ENCODE peak calls at places on chromosomes 2 and 18, in ten cellular contexts. M is tibial nerve; O is substantia nigra; K is A549; X is effector memory CD4-positive, alpha-beta T cell; V is heart right ventricle; B is neural progenitor cell; Z is lung; S is suprapubic skin; Y is GM23248. A is an unnamed sample.

GRCh38 chr2:172226244-172227061 is 123.8 kb upstream of the DLX2 start:
- DNase-seq in Y (no peak), O (no peak), X (no peak), M (no peak), Z (no peak), S (no peak), K (no peak), V (no peak), B (no peak), A (no peak)

GRCh38 chr2:197152451-197153228 is 157.9 kb downstream of the ANKRD44 start:
- DNase-seq in M (no peak), S (no peak), Z (no peak), O (peak), V (no peak), X (no peak), B (no peak), Y (peak), K (no peak), A (no peak)

GRCh38 chr2:12817870-12818269 is 101.1 kb downstream of the TRIB2 start:
- DNase-seq in B (no peak), K (no peak), Y (peak), O (no peak), X (no peak), V (no peak), M (no peak), Z (no peak), S (no peak), A (no peak)

GRCh38 chr2:29628882-29629281 is 292.5 kb downstream of the ALK start:
- DNase-seq in V (peak), Y (no peak), S (no peak), Z (no peak), B (no peak), X (no peak), M (no peak), K (no peak), O (no peak), A (no peak)

GRCh38 chr2:26946841-26947784 is 23.3 kb upstream of the MAPRE3 start:
- DNase-seq in Y (peak), M (peak), X (no peak), S (no peak), Z (peak), B (no peak), K (no peak), O (peak), V (peak), A (no peak)

GRCh38 chr2:11140492-11140891 is 14.8 kb upstream of the SLC66A3 start:
- DNase-seq in Z (no peak), V (no peak), K (no peak), S (no peak), M (no peak), B (no peak), X (no peak), Y (peak), O (no peak), A (no peak)

GRCh38 chr2:149483004-149483605 is 104.5 kb downstream of the MMADHC start:
- DNase-seq in O (no peak), X (no peak), M (no peak), S (no peak), Y (peak), Z (no peak), V (no peak), B (no peak), K (no peak), A (no peak)

GRCh38 chr2:45962522-45962921 is 311.0 kb downstream of the PRKCE start:
- DNase-seq in X (no peak), V (peak), M (no peak), O (peak), S (no peak), Y (peak), K (no peak), Z (peak), B (no peak), A (no peak)

GRCh38 chr18:64539852-64540251 is 391.0 kb upstream of the LINC00305 start:
- DNase-seq in M (no peak), X (no peak), S (no peak), B (no peak), Z (no peak), V (no peak), K (no peak), Y (no peak), O (no peak), A (no peak)

GRCh38 chr2:289362-290089 is 1.6 kb upstream of the ALKAL2 start:
- DNase-seq in V (no peak), O (no peak), S (peak), X (no peak), B (peak), M (peak), Y (peak), Z (no peak), K (no peak), A (no peak)

GRCh38 chr2:149490296-149490695 is 97.3 kb downstream of the MMADHC start:
- DNase-seq in M (no peak), V (no peak), Z (no peak), B (no peak), O (peak), S (no peak), X (no peak), K (no peak), Y (peak), A (no peak)

GRCh38 chr2:240567872-240568677 is at the start of gene RNPEPL1:
- DNase-seq in Z (no peak), Y (peak), V (peak), K (no peak), S (peak), B (peak), O (peak), M (no peak), X (peak), A (no peak)

GRCh38 chr2:165283342-165283741 is 44.1 kb downstream of the SCN2A start:
- DNase-seq in V (no peak), M (no peak), K (no peak), Z (no peak), X (no peak), S (no peak), O (no peak), Y (no peak), B (no peak), A (no peak)

GRCh38 chr2:173715483-173715882 is 249.7 kb downstream of the SP3 start:
- DNase-seq in M (no peak), Y (no peak), B (no peak), X (no peak), S (no peak), K (no peak), O (no peak), Z (no peak), V (no peak), A (no peak)

GRCh38 chr2:143903172-143903856 is 616.6 kb downstream of the ZEB2 start:
- DNase-seq in K (no peak), O (peak), X (no peak), V (no peak), B (no peak), Y (no peak), S (no peak), Z (no peak), M (no peak), A (no peak)

GRCh38 chr2:9097871-9098270 is 94.4 kb upstream of the MBOAT2 start:
- DNase-seq in O (no peak), V (no peak), Z (no peak), S (no peak), M (no peak), X (no peak), Y (no peak), K (no peak), B (no peak), A (no peak)

DNA sequence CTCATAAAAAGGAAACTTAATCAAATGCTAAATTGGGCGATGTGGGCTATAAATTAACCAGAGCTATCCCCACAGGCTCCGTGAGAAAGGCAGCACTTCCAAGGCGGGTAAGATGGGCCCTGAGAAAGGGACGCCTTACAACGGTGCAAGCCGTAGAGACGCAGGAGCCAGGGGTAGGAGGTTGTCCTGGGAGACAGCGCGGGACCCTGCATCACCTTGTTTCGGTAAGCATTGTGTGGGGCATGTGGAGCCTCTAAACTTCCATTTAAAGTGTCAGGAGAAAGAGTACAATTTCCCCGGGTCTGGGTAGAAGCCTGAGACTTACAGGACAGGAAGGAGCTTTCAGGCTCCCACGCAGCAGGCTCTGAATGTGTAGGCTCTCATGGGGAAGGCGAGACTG is 1.2 kb upstream of the PER2 start:
- DNase-seq in X (no peak), O (no peak), M (no peak), K (no peak), Z (no peak), Y (no peak), B (peak), S (peak), V (no peak), A (no peak)
- H3K27ac ChIP-seq in X (no peak), O (peak), M (peak), K (peak), Z (peak), Y (no peak), B (no peak), S (peak), V (peak), A (no peak)

GRCh38 chr2:47173986-47174730 is 19.1 kb upstream of the STPG4 start:
- DNase-seq in Z (no peak), O (no peak), K (no peak), V (no peak), X (no peak), M (no peak), S (no peak), Y (peak), B (no peak), A (no peak)
- H3K27ac ChIP-seq in Z (peak), O (peak), K (peak), V (no peak), X (peak), M (peak), S (peak), Y (peak), B (no peak), A (no peak)

GRCh38 chr2:96537066-96537733 is 648 bp downstream of the ARID5A start:
- DNase-seq in O (peak), X (peak), M (peak), B (peak), V (peak), K (no peak), Y (peak), Z (peak), S (peak), A (no peak)

GRCh38 chr2:96537734-96538486 is 1.4 kb downstream of the ARID5A start:
- DNase-seq in O (no peak), Z (no peak), K (no peak), V (peak), M (no peak), S (no peak), B (peak), Y (peak), X (peak), A (no peak)

GRCh38 chr2:96540136-96540535 is 3.6 kb downstream of the ARID5A start:
- DNase-seq in S (no peak), V (no peak), M (no peak), K (no peak), Y (peak), O (no peak), X (no peak), Z (no peak), B (no peak), A (no peak)

GRCh38 chr2:96539215-96539920 is 2.8 kb downstream of the ARID5A start:
- DNase-seq in O (no peak), K (no peak), S (no peak), Y (no peak), Z (no peak), V (no peak), X (no peak), M (no peak), B (no peak), A (no peak)

DNA sequence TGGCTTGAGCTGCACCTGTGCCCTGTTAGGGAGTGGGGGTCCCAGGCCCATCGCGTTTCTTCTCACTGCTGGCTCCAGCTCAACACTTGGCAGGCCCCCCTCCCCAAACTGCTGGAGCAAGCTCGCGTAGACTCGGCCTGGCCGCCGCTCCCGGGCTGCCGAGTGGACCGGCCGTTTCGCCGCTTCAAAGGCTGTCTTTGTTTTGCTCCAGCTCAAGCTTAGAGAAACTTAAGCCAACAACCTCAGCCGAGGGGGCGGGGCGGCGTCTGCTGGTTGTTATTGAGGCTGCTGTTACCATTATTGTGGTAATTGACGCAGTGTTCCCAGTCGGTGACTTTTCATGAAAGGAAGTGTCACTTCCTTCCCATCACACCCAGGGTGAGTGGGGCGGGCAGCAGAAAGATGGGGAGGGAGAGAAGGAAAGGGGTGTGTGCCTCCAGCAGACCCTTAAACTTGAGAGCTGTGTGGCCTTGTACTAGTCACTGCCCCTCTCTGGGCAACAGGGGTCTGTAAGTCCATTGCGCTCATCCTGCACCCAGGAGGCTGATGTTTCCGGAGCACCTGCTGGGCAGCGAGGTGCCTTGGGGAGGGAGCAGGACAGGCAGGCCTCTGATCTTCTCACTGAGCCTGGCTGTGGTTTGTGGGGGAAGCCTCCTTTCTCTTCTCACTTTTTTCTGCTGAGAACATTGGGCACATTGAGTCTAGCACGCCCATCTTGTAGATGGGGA is 2.1 kb downstream of the ARID5A start:
- DNase-seq in V (peak), Z (peak), Y (peak), K (no peak), M (peak), B (peak), S (peak), X (peak), O (peak), A (no peak)
- H3K27ac ChIP-seq in V (no peak), Z (peak), Y (no peak), K (no peak), M (peak), B (no peak), S (peak), X (peak), O (peak), A (no peak)

GRCh38 chr2:111072220-111072871 is 48.4 kb upstream of the BCL2L11 start:
- DNase-seq in B (no peak), O (no peak), Z (no peak), X (no peak), M (no peak), K (no peak), V (no peak), Y (peak), S (no peak), A (no peak)

GRCh38 chr2:111068435-111069058 is 52.2 kb upstream of the BCL2L11 start:
- DNase-seq in S (no peak), V (no peak), B (no peak), M (no peak), X (no peak), Z (no peak), Y (no peak), K (no peak), O (no peak), A (peak)

GRCh38 chr2:111069722-111070121 is 51.0 kb upstream of the BCL2L11 start:
- DNase-seq in Z (no peak), M (no peak), X (no peak), K (no peak), O (no peak), B (no peak), Y (no peak), S (no peak), V (no peak), A (peak)

GRCh38 chr2:111066062-111066593 is 54.6 kb upstream of the BCL2L11 start:
- DNase-seq in K (no peak), B (no peak), Z (no peak), Y (no peak), M (no peak), O (no peak), V (no peak), S (no peak), X (no peak), A (no peak)

DNA sequence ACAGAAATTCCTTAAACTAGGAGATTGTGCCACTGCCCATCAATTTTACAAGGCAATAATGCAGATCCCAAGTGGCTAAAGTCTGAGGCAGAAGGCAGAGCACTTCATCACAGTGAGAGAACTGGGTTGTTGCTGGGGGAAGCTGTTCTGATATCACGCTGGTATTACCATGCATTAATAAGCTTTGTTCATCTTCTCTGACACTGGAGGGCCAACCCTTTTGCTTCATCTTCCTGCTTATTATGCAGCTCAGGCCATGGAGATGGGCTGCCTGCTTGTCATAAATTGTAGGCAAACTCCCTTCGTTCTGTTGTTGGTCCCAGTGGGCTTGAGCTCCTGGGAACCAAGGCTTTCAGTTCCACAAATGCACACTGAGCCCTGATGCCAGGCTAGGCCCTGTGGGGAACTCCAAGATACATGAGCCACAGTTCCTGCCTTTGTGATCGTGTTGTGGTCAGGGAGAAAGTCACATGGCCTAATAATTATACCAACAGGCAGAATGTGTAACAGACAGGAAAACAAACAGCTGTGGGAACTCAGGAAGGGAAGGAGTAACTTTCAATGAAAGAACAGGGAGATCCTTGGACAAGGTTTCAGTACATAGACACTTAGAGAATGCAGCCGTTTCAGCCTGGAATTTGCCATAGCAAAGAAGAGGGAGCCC is 49.1 kb upstream of the BCL2L11 start:
- DNase-seq in B (no peak), K (peak), Z (no peak), Y (peak), O (no peak), M (peak), X (no peak), V (no peak), S (no peak), A (no peak)
- H3K27ac ChIP-seq in B (no peak), K (peak), Z (peak), Y (peak), O (no peak), M (peak), X (no peak), V (no peak), S (peak), A (no peak)

DNA sequence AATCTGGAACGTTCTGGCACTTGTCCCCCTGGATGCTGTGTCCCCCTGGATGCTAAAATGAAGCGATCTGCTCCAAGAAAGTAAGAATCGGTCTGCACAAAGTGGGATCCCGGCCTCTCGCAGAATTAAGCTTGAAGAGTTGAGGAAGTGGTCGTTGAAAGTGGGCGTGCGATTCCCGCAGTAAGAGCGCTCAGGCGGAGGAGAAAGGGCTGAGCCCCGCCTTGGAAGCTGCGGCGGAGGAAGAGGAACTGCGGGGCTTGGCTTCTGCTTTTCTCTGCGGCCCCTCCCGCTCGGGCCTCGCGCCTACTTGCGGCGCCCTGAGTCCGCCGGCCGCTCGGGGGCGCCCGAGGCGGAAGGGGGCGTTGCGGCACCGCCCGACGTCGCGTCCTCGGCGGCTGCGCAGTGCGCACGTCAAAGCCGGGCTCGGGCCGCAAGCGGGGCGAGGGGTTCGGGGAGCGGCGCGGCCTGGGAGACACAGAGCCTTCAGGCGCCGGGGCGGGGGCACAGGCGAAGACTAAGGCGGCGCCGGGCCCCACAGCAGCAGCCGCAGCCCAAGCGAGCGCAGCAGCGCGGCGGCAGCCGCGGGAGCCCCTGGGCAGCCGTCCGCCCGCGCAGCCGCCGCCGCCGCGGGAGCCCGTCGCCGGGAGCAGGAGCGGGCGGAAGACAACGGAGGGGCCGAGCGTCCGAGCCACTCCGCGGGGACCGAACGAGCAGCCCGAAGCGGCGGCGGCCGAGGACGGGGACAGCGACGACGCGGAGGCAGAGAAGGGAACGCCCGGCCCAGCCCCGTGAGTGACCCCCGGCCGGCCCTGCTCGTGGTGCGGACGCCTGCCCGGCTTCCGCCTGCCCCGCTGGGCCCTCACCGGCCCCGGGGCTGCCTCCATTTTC is at the start of gene CAB39:
- DNase-seq in M (peak), K (peak), Y (peak), S (peak), O (peak), V (peak), B (peak), Z (peak), X (peak), A (peak)
- H3K27ac ChIP-seq in M (peak), K (peak), Y (peak), S (peak), O (peak), V (peak), B (peak), Z (peak), X (peak), A (no peak)

GRCh38 chr2:46973687-46974086 is 58.1 kb upstream of the MCFD2 start:
- DNase-seq in V (no peak), B (no peak), Z (no peak), O (no peak), Y (no peak), X (no peak), K (no peak), S (no peak), M (no peak), A (no peak)
- H3K27ac ChIP-seq in V (no peak), B (no peak), Z (no peak), O (peak), Y (no peak), X (no peak), K (peak), S (no peak), M (no peak), A (no peak)

DNA sequence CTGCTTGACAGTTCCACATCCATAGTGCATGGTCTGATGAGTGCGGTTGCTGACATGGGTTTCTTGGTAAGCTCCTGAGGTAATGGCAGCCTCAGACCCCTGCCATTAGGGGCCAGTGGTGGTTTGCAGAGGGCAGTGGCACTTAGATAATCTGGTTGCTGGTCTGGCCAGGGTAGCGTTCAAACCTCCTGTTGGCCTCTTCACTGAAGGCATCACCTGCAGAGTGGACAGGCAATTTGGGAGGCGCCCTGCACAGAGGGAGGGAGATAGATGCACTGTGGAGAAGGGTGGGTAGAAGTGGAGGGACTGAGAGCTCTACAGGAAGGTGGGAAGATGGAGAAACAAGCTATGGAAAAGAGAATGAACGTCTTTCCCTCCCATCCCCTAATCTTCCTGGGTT is 3.7 kb downstream of the HTRA2 start:
- DNase-seq in X (no peak), K (no peak), B (no peak), Y (no peak), O (no peak), S (no peak), V (no peak), Z (no peak), M (no peak), A (no peak)
- H3K27ac ChIP-seq in X (no peak), K (no peak), B (no peak), Y (no peak), O (no peak), S (no peak), V (no peak), Z (no peak), M (no peak), A (no peak)

GRCh38 chr2:207139551-207139950 is 26.2 kb downstream of the KLF7 start:
- DNase-seq in S (no peak), V (no peak), K (no peak), B (no peak), O (no peak), Z (no peak), M (no peak), Y (no peak), X (no peak), A (no peak)
- H3K27ac ChIP-seq in S (no peak), V (peak), K (no peak), B (no peak), O (no peak), Z (peak), M (peak), Y (no peak), X (no peak), A (no peak)